ENCODE peak calls at places on chromosomes 2 and 18, in six cellular contexts. O, J, L, H, E and C are unnamed samples.

GRCh38 chr2:42809131-42809875 is 16.9 kb upstream of the HAAO start:
- DNase-seq in O (no peak), J (no peak), L (no peak), H (no peak), E (peak), C (peak)

GRCh38 chr18:11995445-11996189 is 14.3 kb downstream of the IMPA2 start:
- DNase-seq in O (peak), J (peak), L (no peak), H (no peak), E (peak), C (peak)

GRCh38 chr18:74353169-74353775 is 37.6 kb downstream of the C18orf63 start:
- DNase-seq in O (peak), J (peak), L (peak), H (peak), E (no peak), C (peak)

GRCh38 chr2:181846840-181847554 is 44.5 kb upstream of the ITPRID2 start:
- DNase-seq in O (no peak), J (no peak), L (no peak), H (no peak), E (no peak), C (no peak)

GRCh38 chr2:232892843-232893242 is 22.8 kb downstream of the SNORC start:
- DNase-seq in O (no peak), J (peak), L (no peak), H (no peak), E (peak), C (no peak)

GRCh38 chr18:68623342-68623741 is 91.6 kb downstream of the TMX3 start:
- DNase-seq in O (peak), J (peak), L (peak), H (no peak), E (no peak), C (no peak)

GRCh38 chr2:231364961-231365810 is 30.3 kb upstream of the B3GNT7 start:
- DNase-seq in O (peak), J (no peak), L (peak), H (no peak), E (no peak), C (peak)

GRCh38 chr18:49547701-49548100 is 14.2 kb upstream of the LIPG start:
- DNase-seq in O (peak), J (no peak), L (no peak), H (no peak), E (no peak), C (no peak)

GRCh38 chr2:127640082-127641072 is 5.6 kb upstream of the GPR17 start:
- DNase-seq in O (no peak), J (no peak), L (no peak), H (no peak), E (no peak), C (no peak)

GRCh38 chr2:240590681-240591111 is 4.2 kb downstream of the CAPN10 start:
- DNase-seq in O (no peak), J (no peak), L (no peak), H (peak), E (no peak), C (no peak)

GRCh38 chr2:239737144-239737463 is 288.0 kb downstream of the NDUFA10 start:
- DNase-seq in O (no peak), J (no peak), L (no peak), H (peak), E (no peak), C (no peak)

GRCh38 chr18:52569492-52569891 is 229.5 kb downstream of the DCC start:
- DNase-seq in O (no peak), J (no peak), L (no peak), H (no peak), E (no peak), C (no peak)

GRCh38 chr2:128535928-128536327 is 217.3 kb upstream of the HS6ST1 start:
- DNase-seq in O (peak), J (no peak), L (no peak), H (no peak), E (no peak), C (no peak)

GRCh38 chr18:72867721-72868665 is at the start of gene NETO1:
- DNase-seq in O (no peak), J (no peak), L (no peak), H (no peak), E (peak), C (no peak)

GRCh38 chr2:189657867-189658266 is 3.4 kb upstream of the ASNSD1 start:
- DNase-seq in O (peak), J (no peak), L (no peak), H (no peak), E (no peak), C (peak)

GRCh38 chr2:85134255-85135065 is 1.3 kb downstream of the TCF7L1 start:
- DNase-seq in O (peak), J (peak), L (no peak), H (no peak), E (peak), C (peak)

GRCh38 chr2:233094614-233095013 is 34.5 kb downstream of the INPP5D start:
- DNase-seq in O (peak), J (no peak), L (no peak), H (no peak), E (no peak), C (no peak)

GRCh38 chr18:11948852-11949523 is 32.3 kb upstream of the IMPA2 start:
- DNase-seq in O (no peak), J (no peak), L (no peak), H (no peak), E (no peak), C (no peak)

GRCh38 chr2:201696151-201696659 is 2.2 kb downstream of the MPP4 start:
- DNase-seq in O (peak), J (no peak), L (peak), H (no peak), E (no peak), C (no peak)

GRCh38 chr2:224523626-224524577 is 61.3 kb downstream of the CUL3 start:
- DNase-seq in O (no peak), J (no peak), L (no peak), H (no peak), E (no peak), C (no peak)

GRCh38 chr2:209577376-209578357 is 153.8 kb downstream of the MAP2 start:
- DNase-seq in O (peak), J (no peak), L (no peak), H (no peak), E (no peak), C (no peak)

GRCh38 chr2:108594132-108594981 is 60.1 kb downstream of the LIMS1 start:
- DNase-seq in O (peak), J (no peak), L (peak), H (no peak), E (no peak), C (no peak)

GRCh38 chr18:13131241-13131640 is 87.3 kb upstream of the LDLRAD4 start:
- DNase-seq in O (no peak), J (no peak), L (no peak), H (no peak), E (no peak), C (no peak)

GRCh38 chr2:122683018-122683417 is 927.6 kb downstream of the TSN start:
- DNase-seq in O (no peak), J (no peak), L (no peak), H (no peak), E (no peak), C (no peak)

GRCh38 chr2:74001121-74001520 is 16.4 kb downstream of the TET3 start:
- DNase-seq in O (no peak), J (no peak), L (no peak), H (no peak), E (no peak), C (no peak)

GRCh38 chr2:229686122-229686919 is 28.0 kb downstream of the DNER start:
- DNase-seq in O (no peak), J (no peak), L (no peak), H (no peak), E (no peak), C (no peak)

GRCh38 chr2:188142636-188143035 is 149.0 kb upstream of the GULP1 start:
- DNase-seq in O (peak), J (no peak), L (peak), H (no peak), E (no peak), C (no peak)

GRCh38 chr2:150491943-150492342 is 4.5 kb upstream of the RND3 start:
- DNase-seq in O (no peak), J (no peak), L (peak), H (no peak), E (no peak), C (no peak)

GRCh38 chr2:162343492-162343823 is 474 bp upstream of the GCA start:
- DNase-seq in O (no peak), J (no peak), L (no peak), H (no peak), E (no peak), C (no peak)

GRCh38 chr18:2991241-2991640 is 21.7 kb downstream of the LPIN2 start:
- DNase-seq in O (no peak), J (no peak), L (no peak), H (no peak), E (no peak), C (no peak)

GRCh38 chr2:98300475-98300874 is 45.8 kb upstream of the CNGA3 start:
- DNase-seq in O (no peak), J (no peak), L (no peak), H (no peak), E (no peak), C (no peak)

GRCh38 chr18:7766383-7766782 is 199.3 kb downstream of the PTPRM start:
- DNase-seq in O (no peak), J (no peak), L (no peak), H (no peak), E (no peak), C (no peak)

GRCh38 chr2:54634564-54635511 is 88.6 kb upstream of the EML6 start:
- DNase-seq in O (peak), J (peak), L (no peak), H (no peak), E (no peak), C (no peak)

GRCh38 chr18:47166235-47166634 is 9.9 kb downstream of the IER3IP1 start:
- DNase-seq in O (no peak), J (no peak), L (no peak), H (no peak), E (no peak), C (no peak)

GRCh38 chr2:99657691-99658258 is 168.0 kb upstream of the REV1 start:
- DNase-seq in O (no peak), J (no peak), L (no peak), H (no peak), E (no peak), C (no peak)
- H3K27ac ChIP-seq in O (no peak), J (no peak), L (no peak), H (no peak), E (no peak), C (no peak)

GRCh38 chr18:55317832-55318231 is 270.2 kb downstream of the TCF4 start:
- DNase-seq in O (no peak), J (no peak), L (no peak), H (no peak), E (no peak), C (no peak)

GRCh38 chr18:55314615-55315237 is 273.3 kb downstream of the TCF4 start:
- DNase-seq in O (no peak), J (no peak), L (no peak), H (no peak), E (no peak), C (no peak)

GRCh38 chr18:55317322-55317721 is 270.7 kb downstream of the TCF4 start:
- DNase-seq in O (no peak), J (no peak), L (no peak), H (no peak), E (no peak), C (no peak)

GRCh38 chr18:55318864-55319516 is 269.0 kb downstream of the TCF4 start:
- DNase-seq in O (peak), J (no peak), L (no peak), H (no peak), E (no peak), C (no peak)

GRCh38 chr18:55316615-55317184 is 271.3 kb downstream of the TCF4 start:
- DNase-seq in O (no peak), J (no peak), L (no peak), H (no peak), E (no peak), C (no peak)
- H3K27ac ChIP-seq in O (no peak), J (no peak), L (no peak), H (peak), E (no peak), C (no peak)

GRCh38 chr2:180225118-180225517 is 218.0 kb upstream of the CWC22 start:
- DNase-seq in O (no peak), J (no peak), L (no peak), H (no peak), E (no peak), C (no peak)

GRCh38 chr2:180222642-180223041 is 215.5 kb upstream of the CWC22 start:
- DNase-seq in O (peak), J (no peak), L (peak), H (no peak), E (no peak), C (peak)

GRCh38 chr2:180219471-180219870 is 212.4 kb upstream of the CWC22 start:
- DNase-seq in O (no peak), J (no peak), L (no peak), H (no peak), E (no peak), C (no peak)
- H3K27ac ChIP-seq in O (no peak), J (no peak), L (no peak), H (no peak), E (no peak), C (no peak)

DNA sequence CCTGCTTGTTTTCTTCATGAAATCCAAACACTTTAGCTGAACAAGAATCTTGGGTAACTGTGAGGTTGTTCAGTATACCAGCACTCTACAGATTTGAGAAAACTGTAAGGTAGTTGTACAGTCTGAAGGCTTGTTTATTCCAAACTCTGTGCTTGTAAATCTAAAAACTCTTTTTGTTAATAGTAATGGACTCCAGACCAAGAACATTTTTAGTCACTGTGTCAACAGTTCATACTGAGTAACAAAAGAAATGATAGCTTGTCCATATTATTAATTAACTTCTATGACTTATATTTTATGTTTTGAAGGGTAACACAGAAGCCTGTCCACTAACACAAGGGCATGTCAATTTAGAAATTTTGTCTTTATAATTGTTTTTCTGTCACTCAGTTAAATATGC is 72.2 kb upstream of the KYNU start:
- DNase-seq in O (no peak), J (no peak), L (no peak), H (no peak), E (no peak), C (no peak)
- H3K27ac ChIP-seq in O (no peak), J (no peak), L (no peak), H (no peak), E (no peak), C (no peak)

GRCh38 chr2:159557437-159558034 is 58.8 kb downstream of the BAZ2B start:
- DNase-seq in O (peak), J (no peak), L (no peak), H (no peak), E (no peak), C (no peak)

GRCh38 chr2:159561242-159561641 is 55.1 kb downstream of the BAZ2B start:
- DNase-seq in O (no peak), J (no peak), L (no peak), H (no peak), E (no peak), C (no peak)

GRCh38 chr2:159555651-159556392 is 60.5 kb downstream of the BAZ2B start:
- DNase-seq in O (no peak), J (no peak), L (no peak), H (no peak), E (no peak), C (no peak)

GRCh38 chr2:159559034-159559433 is 57.3 kb downstream of the BAZ2B start:
- DNase-seq in O (no peak), J (no peak), L (no peak), H (no peak), E (no peak), C (no peak)

GRCh38 chr2:159558479-159558878 is 57.9 kb downstream of the BAZ2B start:
- DNase-seq in O (peak), J (no peak), L (no peak), H (no peak), E (no peak), C (no peak)
- H3K27ac ChIP-seq in O (no peak), J (no peak), L (no peak), H (no peak), E (no peak), C (no peak)

GRCh38 chr2:176447616-176448015 is 178.4 kb downstream of the MTX2 start:
- DNase-seq in O (no peak), J (no peak), L (no peak), H (no peak), E (no peak), C (no peak)
- H3K27ac ChIP-seq in O (no peak), J (no peak), L (no peak), H (no peak), E (no peak), C (no peak)

DNA sequence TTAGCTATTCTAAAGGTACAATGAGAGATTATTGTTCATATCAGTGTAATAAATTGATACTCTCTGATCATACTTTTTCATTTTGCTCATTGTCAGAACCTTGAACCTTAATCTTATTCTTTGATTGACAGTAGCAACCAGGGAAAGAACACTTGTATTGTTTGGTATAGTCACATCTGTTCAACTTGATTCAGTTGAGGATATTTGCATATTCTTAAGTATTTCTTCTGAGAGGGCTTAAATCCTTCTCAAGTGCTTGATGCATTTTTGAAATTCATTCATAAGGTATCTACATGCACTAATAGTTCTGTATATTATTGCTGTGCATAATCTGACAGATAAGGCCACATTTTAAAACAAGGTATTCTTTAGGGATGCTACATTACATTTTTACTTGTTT is 118.9 kb downstream of the EHBP1 start:
- DNase-seq in O (no peak), J (no peak), L (no peak), H (no peak), E (no peak), C (no peak)
- H3K27ac ChIP-seq in O (no peak), J (no peak), L (no peak), H (no peak), E (no peak), C (no peak)